ENCODE peak calls at places on chromosomes 3 and 15, in four cellular contexts. One of them, this sample, is unnamed.

GRCh38 chr3:29763115-29763514 is 482.2 kb downstream of the RBMS3 start:
- DNase-seq in GM12878: no peak
- DNase-seq in NT2/D1: no peak
- DNase-seq in HepG2: no peak
- DNase-seq in this sample: no peak

GRCh38 chr15:99212401-99212800 is 37.0 kb downstream of the TTC23 start:
- DNase-seq in GM12878: no peak
- DNase-seq in NT2/D1: no peak
- DNase-seq in HepG2: no peak
- DNase-seq in this sample: no peak

GRCh38 chr3:169090559-169090958 is 573.0 kb downstream of the MECOM start:
- DNase-seq in HepG2: no peak
- DNase-seq in GM12878: no peak
- DNase-seq in NT2/D1: no peak
- DNase-seq in this sample: no peak

GRCh38 chr15:67185621-67186225 is 68.7 kb downstream of the AAGAB start:
- DNase-seq in HepG2: no peak
- DNase-seq in GM12878: peak; percentile 37
- DNase-seq in NT2/D1: no peak
- DNase-seq in this sample: no peak

GRCh38 chr3:157159037-157159761 is 748 bp downstream of the CCNL1 start:
- DNase-seq in NT2/D1: peak; percentile 30
- DNase-seq in HepG2: peak; percentile 69
- DNase-seq in GM12878: no peak
- DNase-seq in this sample: peak; percentile 79

GRCh38 chr3:117562000-117562399 is 852.4 kb downstream of the TUSC7 start:
- DNase-seq in HepG2: no peak
- DNase-seq in NT2/D1: no peak
- DNase-seq in GM12878: no peak
- DNase-seq in this sample: no peak

GRCh38 chr15:80832676-80833075 is 53.5 kb downstream of the CEMIP start:
- DNase-seq in NT2/D1: no peak
- DNase-seq in GM12878: no peak
- DNase-seq in HepG2: no peak
- DNase-seq in this sample: no peak

GRCh38 chr15:25933456-25934158 is 70.5 kb upstream of the ATP10A start:
- DNase-seq in HepG2: peak; percentile 47
- DNase-seq in NT2/D1: peak; percentile 66
- DNase-seq in GM12878: peak; percentile 5
- DNase-seq in this sample: peak; percentile 74

GRCh38 chr3:257826-258225 is 61.3 kb downstream of the CHL1 start:
- DNase-seq in HepG2: no peak
- DNase-seq in GM12878: no peak
- DNase-seq in NT2/D1: no peak
- DNase-seq in this sample: no peak

GRCh38 chr3:139113231-139113749 is 68.6 kb upstream of the PRR23C start:
- DNase-seq in GM12878: no peak
- DNase-seq in HepG2: no peak
- DNase-seq in NT2/D1: no peak
- DNase-seq in this sample: peak; percentile 45
- TF ChIP-seq SUZ12 in GM12878: no peak
- TF ChIP-seq SUZ12 in HepG2: no peak
- TF ChIP-seq SUZ12 in NT2/D1: no peak
- TF ChIP-seq SUZ12 in this sample: no peak

DNA sequence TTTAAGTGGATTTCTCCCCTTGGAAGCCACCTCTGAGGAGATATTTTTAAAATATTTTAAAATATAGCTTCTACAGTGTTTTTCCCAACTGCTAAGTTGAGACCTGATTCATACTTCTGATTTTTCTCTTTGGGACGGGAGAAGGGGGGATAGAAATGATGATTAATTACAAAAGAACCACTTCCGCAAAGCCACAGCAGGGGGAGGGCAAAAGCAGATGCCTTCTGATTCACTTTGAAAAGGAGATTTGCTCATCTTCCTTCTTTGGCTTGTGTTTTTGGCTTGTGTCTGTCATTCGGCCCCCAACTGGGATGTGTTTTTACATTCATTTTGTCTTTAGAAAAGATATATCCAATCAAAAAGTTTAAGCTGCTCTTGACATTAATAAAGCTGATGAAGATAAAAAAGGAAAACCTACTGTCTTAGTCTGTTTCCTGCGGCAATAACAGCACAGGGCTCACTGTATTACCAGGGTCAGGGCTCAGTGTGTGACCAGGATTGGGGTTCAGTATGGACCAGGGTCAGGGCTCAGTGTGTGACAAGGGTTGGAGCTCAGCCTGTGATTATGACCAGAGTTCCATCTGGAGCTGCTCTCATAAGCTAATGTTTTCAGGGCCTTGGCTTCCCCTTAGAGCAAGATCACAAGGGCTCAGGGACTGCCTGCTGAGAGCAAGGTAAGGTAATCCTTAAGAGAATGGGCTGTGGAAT is 223.2 kb downstream of the MTHFS start:
- DNase-seq in NT2/D1: peak; percentile 28
- DNase-seq in GM12878: peak; percentile 57
- DNase-seq in HepG2: no peak
- DNase-seq in this sample: peak; percentile 54
- H3K9ac ChIP-seq in NT2/D1: no peak overlapping the region
- H3K9ac ChIP-seq in GM12878: peak overlapping the region; percentile 10
- H3K9ac ChIP-seq in HepG2: no peak overlapping the region
- H3K9ac ChIP-seq in this sample: no peak overlapping the region

GRCh38 chr3:196757876-196758739 is 18.5 kb downstream of the PAK2 start:
- DNase-seq in HepG2: no peak
- DNase-seq in NT2/D1: no peak
- DNase-seq in GM12878: no peak
- DNase-seq in this sample: no peak
- TF ChIP-seq SUZ12 in HepG2: no peak
- TF ChIP-seq SUZ12 in NT2/D1: no peak
- TF ChIP-seq SUZ12 in GM12878: no peak
- TF ChIP-seq SUZ12 in this sample: no peak

GRCh38 chr15:90062729-90063684 is 39.3 kb downstream of the IDH2 start:
- DNase-seq in HepG2: no peak
- DNase-seq in NT2/D1: no peak
- DNase-seq in GM12878: no peak
- DNase-seq in this sample: no peak
- H3K9ac ChIP-seq in HepG2: no peak overlapping the region
- H3K9ac ChIP-seq in NT2/D1: peak overlapping the region; percentile 47
- H3K9ac ChIP-seq in GM12878: no peak overlapping the region
- H3K9ac ChIP-seq in this sample: no peak overlapping the region

DNA sequence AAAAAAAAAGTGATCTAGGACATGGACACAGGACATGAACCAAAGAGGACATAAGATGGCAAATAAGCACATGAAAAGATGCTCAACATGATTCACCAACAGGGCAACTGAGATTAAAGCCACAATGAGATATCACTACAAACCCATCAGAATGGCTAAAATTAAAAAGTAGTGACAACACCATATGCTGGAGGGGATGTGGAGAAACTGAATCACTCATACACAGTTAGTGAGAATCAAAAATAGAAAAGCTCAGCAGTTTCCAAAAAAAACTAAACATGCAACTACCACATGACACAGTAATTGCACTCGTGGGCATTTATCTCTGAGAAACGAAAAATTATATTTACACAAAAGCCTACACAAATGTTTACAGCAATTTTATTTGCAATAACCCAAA is 27.9 kb upstream of the ACKR4 start:
- DNase-seq in NT2/D1: no peak
- DNase-seq in GM12878: no peak
- DNase-seq in HepG2: no peak
- DNase-seq in this sample: no peak
- TF ChIP-seq SUZ12 in NT2/D1: no peak
- TF ChIP-seq SUZ12 in GM12878: no peak
- TF ChIP-seq SUZ12 in HepG2: no peak
- TF ChIP-seq SUZ12 in this sample: no peak

DNA sequence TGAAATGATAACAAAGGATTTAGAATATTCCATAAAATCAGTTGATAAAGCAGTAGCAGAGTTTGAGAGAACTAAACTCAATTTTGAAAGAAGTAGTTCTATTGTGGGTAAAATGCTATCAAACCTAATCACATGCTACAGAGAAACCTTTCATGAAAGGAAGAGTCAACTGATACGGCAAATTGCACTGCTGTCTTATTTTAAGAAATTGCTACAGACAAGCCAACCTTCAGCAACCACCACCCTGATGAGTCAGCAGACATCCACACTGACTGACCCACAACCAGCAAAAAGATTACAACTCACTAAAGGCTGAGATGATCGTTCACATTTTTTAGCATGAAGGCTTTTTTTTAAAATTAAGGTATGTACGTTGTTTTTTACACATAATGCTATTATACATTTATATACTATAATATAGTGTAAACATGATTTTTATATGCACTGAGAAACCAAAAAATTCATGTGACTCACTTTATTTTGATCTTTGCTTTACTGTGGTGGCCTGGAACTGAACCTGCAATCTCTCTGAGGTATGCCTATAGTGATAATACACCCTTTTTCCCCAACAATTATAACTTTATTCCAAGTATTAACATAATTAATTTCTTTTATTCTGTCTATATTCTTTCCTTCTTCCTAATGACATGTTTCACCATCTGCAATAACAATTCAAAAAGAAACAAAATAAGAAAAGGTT is 109.9 kb downstream of the TBC1D5 start:
- DNase-seq in NT2/D1: no peak
- DNase-seq in GM12878: no peak
- DNase-seq in HepG2: no peak
- DNase-seq in this sample: no peak
- H3K9ac ChIP-seq in NT2/D1: no peak overlapping the region
- H3K9ac ChIP-seq in GM12878: no peak overlapping the region
- H3K9ac ChIP-seq in HepG2: no peak overlapping the region
- H3K9ac ChIP-seq in this sample: no peak overlapping the region

DNA sequence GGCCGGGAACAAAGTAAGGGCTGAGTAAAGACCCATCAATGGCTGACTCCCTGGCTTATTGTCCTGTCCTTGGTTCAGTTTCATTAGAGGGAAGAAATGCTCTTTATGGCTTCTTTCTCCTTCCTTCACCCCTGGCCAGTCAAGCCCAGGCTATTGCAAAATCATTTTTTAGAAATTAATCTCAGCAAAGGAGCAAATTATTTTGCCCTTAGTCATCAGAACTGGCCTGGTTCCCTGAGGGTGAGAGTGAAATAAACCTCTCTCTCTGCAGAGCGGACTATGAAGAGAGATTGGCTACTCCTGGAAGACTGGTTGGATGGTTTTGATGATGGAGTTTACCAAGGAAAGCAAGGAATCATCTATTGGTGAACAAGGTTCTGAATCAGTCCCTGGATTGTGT is 52.7 kb upstream of the OXTR start:
- DNase-seq in NT2/D1: no peak
- DNase-seq in GM12878: no peak
- DNase-seq in HepG2: no peak
- DNase-seq in this sample: no peak
- TF ChIP-seq SUZ12 in NT2/D1: no peak
- TF ChIP-seq SUZ12 in GM12878: no peak
- TF ChIP-seq SUZ12 in HepG2: no peak
- TF ChIP-seq SUZ12 in this sample: no peak

GRCh38 chr3:188090626-188091309 is 63.2 kb upstream of the LPP start:
- DNase-seq in NT2/D1: no peak
- DNase-seq in GM12878: no peak
- DNase-seq in HepG2: no peak
- DNase-seq in this sample: no peak
- H3K9ac ChIP-seq in NT2/D1: no peak overlapping the region
- H3K9ac ChIP-seq in GM12878: no peak overlapping the region
- H3K9ac ChIP-seq in HepG2: no peak overlapping the region
- H3K9ac ChIP-seq in this sample: no peak overlapping the region

GRCh38 chr3:107289354-107289753 is 87.9 kb upstream of the CCDC54 start:
- DNase-seq in NT2/D1: no peak
- DNase-seq in HepG2: no peak
- DNase-seq in GM12878: no peak
- DNase-seq in this sample: no peak
- TF ChIP-seq SUZ12 in NT2/D1: no peak
- TF ChIP-seq SUZ12 in HepG2: no peak
- TF ChIP-seq SUZ12 in GM12878: no peak
- TF ChIP-seq SUZ12 in this sample: no peak

GRCh38 chr15:90807687-90808086 is 60.7 kb upstream of the FURIN start:
- DNase-seq in HepG2: no peak
- DNase-seq in GM12878: no peak
- DNase-seq in NT2/D1: no peak
- DNase-seq in this sample: no peak
- H3K9ac ChIP-seq in HepG2: no peak overlapping the region
- H3K9ac ChIP-seq in GM12878: no peak overlapping the region
- H3K9ac ChIP-seq in NT2/D1: no peak overlapping the region
- H3K9ac ChIP-seq in this sample: no peak overlapping the region

This sample was measured in H1.